ENCODE peak calls at places on chromosomes 12 and 14, in five cellular contexts. I, Y, Q, O and U are unnamed samples.

GRCh38 chr14:91284791-91285548 is 40.5 kb upstream of the GPR68 start:
- DNase-seq in I (no peak), Y (no peak), Q (no peak), O (no peak), U (no peak)

GRCh38 chr12:27334721-27335082 is 2.1 kb downstream of the BMAL2 start:
- DNase-seq in I (no peak), Y (no peak), Q (no peak), O (no peak), U (no peak)

GRCh38 chr14:99174920-99175319 is 97.1 kb downstream of the BCL11B start:
- DNase-seq in I (no peak), Y (no peak), Q (no peak), O (no peak), U (no peak)

GRCh38 chr12:20631711-20632110 is 63.4 kb upstream of the SLCO1C1 start:
- DNase-seq in I (peak; percentile 86), Y (no peak), Q (no peak), O (no peak), U (no peak)

GRCh38 chr14:105464501-105464900 is 10.1 kb upstream of the CRIP2 start:
- DNase-seq in I (no peak), Y (no peak), Q (no peak), O (no peak), U (no peak)

GRCh38 chr14:68405959-68406358 is 386.9 kb downstream of the ZFP36L1 start:
- DNase-seq in I (no peak), Y (no peak), Q (no peak), O (no peak), U (no peak)

GRCh38 chr12:121769831-121770301 is 23.6 kb downstream of the RHOF start:
- DNase-seq in I (no peak), Y (no peak), Q (no peak), O (no peak), U (no peak)

GRCh38 chr14:101737414-101738367 is 23.8 kb upstream of the PPP2R5C start:
- DNase-seq in I (no peak), Y (no peak), Q (no peak), O (no peak), U (no peak)